ENCODE peak calls at places on chromosomes 2 and 18, in seven cellular contexts. A, R, E, O, G, P and J are unnamed samples.

GRCh38 chr18:23133860-23134779 is 1.2 kb upstream of the CABLES1 start:
- DNase-seq in A (peak), R (no peak), E (no peak), O (peak), G (no peak), P (no peak), J (no peak)

GRCh38 chr2:112021781-112022231 is 33.3 kb upstream of the TMEM87B start:
- DNase-seq in A (no peak), R (no peak), E (no peak), O (no peak), G (no peak), P (peak), J (no peak)

GRCh38 chr2:212330263-212330662 is 208.3 kb downstream of the ERBB4 start:
- DNase-seq in A (no peak), R (peak), E (peak), O (no peak), G (no peak), P (no peak), J (no peak)

GRCh38 chr18:37874721-37875120 is 309.1 kb upstream of the CELF4 start:
- DNase-seq in A (no peak), R (no peak), E (no peak), O (no peak), G (no peak), P (no peak), J (no peak)

GRCh38 chr2:161152302-161152701 is 7.9 kb upstream of the TANK start:
- DNase-seq in A (no peak), R (no peak), E (no peak), O (no peak), G (no peak), P (no peak), J (no peak)

GRCh38 chr18:60965856-60966255 is 367.4 kb upstream of the CDH20 start:
- DNase-seq in A (no peak), R (no peak), E (no peak), O (no peak), G (no peak), P (no peak), J (no peak)

GRCh38 chr2:118860506-118860905 is 13.1 kb upstream of the EN1 start:
- DNase-seq in A (peak), R (no peak), E (no peak), O (no peak), G (no peak), P (no peak), J (no peak)

GRCh38 chr2:85744771-85745601 is 8.8 kb upstream of the ATOH8 start:
- DNase-seq in A (peak), R (no peak), E (peak), O (no peak), G (no peak), P (peak), J (no peak)

GRCh38 chr2:207782238-207783030 is 12.7 kb upstream of the FZD5 start:
- DNase-seq in A (no peak), R (no peak), E (no peak), O (no peak), G (no peak), P (no peak), J (no peak)

GRCh38 chr2:10030311-10030736 is 13.0 kb upstream of the KLF11 start:
- DNase-seq in A (no peak), R (no peak), E (peak), O (no peak), G (no peak), P (no peak), J (no peak)

GRCh38 chr2:239779592-239779983 is 245.6 kb downstream of the NDUFA10 start:
- DNase-seq in A (peak), R (peak), E (no peak), O (no peak), G (no peak), P (no peak), J (no peak)

GRCh38 chr2:62369549-62370164 is 136.3 kb downstream of the TMEM17 start:
- DNase-seq in A (no peak), R (no peak), E (no peak), O (no peak), G (no peak), P (no peak), J (no peak)

GRCh38 chr2:163752252-163752651 is 16.4 kb upstream of the FIGN start:
- DNase-seq in A (no peak), R (no peak), E (no peak), O (no peak), G (no peak), P (no peak), J (no peak)

GRCh38 chr2:191247381-191248057 is 2.3 kb downstream of the MYO1B start:
- DNase-seq in A (no peak), R (no peak), E (no peak), O (no peak), G (peak), P (peak), J (peak)

GRCh38 chr2:71742953-71743601 is 289.7 kb downstream of the DYSF start:
- DNase-seq in A (no peak), R (peak), E (peak), O (no peak), G (peak), P (peak), J (peak)

GRCh38 chr2:96739051-96739632 is 722 bp downstream of the LMAN2L start:
- DNase-seq in A (no peak), R (no peak), E (no peak), O (no peak), G (no peak), P (no peak), J (no peak)

GRCh38 chr2:39146022-39146421 is 25.2 kb upstream of the SOS1 start:
- DNase-seq in A (no peak), R (no peak), E (peak), O (no peak), G (no peak), P (no peak), J (no peak)

GRCh38 chr2:127100261-127101047 is 6.5 kb downstream of the BIN1 start:
- DNase-seq in A (peak), R (no peak), E (peak), O (no peak), G (no peak), P (peak), J (no peak)

GRCh38 chr2:27690052-27690451 is 26.4 kb downstream of the SLC4A1AP start:
- DNase-seq in A (no peak), R (no peak), E (no peak), O (no peak), G (no peak), P (no peak), J (no peak)

GRCh38 chr2:29443627-29444026 is 328.4 kb downstream of the CLIP4 start:
- DNase-seq in A (no peak), R (no peak), E (no peak), O (no peak), G (no peak), P (peak), J (no peak)

GRCh38 chr2:168694173-168694572 is 108.3 kb upstream of the NOSTRIN start:
- DNase-seq in A (no peak), R (no peak), E (no peak), O (no peak), G (no peak), P (no peak), J (no peak)

GRCh38 chr18:23970161-23971153 is 44.1 kb upstream of the TTC39C start:
- DNase-seq in A (no peak), R (no peak), E (no peak), O (no peak), G (no peak), P (no peak), J (no peak)

GRCh38 chr2:120803085-120803484 is 67.4 kb downstream of the GLI2 start:
- DNase-seq in A (no peak), R (no peak), E (no peak), O (no peak), G (no peak), P (no peak), J (no peak)

GRCh38 chr2:5364361-5364760 is 327.8 kb upstream of the SOX11 start:
- DNase-seq in A (no peak), R (no peak), E (no peak), O (no peak), G (no peak), P (no peak), J (no peak)

GRCh38 chr2:100011272-100011711 is 131.1 kb downstream of the AFF3 start:
- DNase-seq in A (no peak), R (no peak), E (no peak), O (no peak), G (peak), P (peak), J (peak)

GRCh38 chr2:24454258-24454657 is 36.8 kb upstream of the NCOA1 start:
- DNase-seq in A (no peak), R (no peak), E (no peak), O (no peak), G (peak), P (peak), J (peak)

GRCh38 chr2:98522854-98523253 is 78.2 kb downstream of the INPP4A start:
- DNase-seq in A (no peak), R (no peak), E (no peak), O (no peak), G (no peak), P (peak), J (no peak)

GRCh38 chr2:158202151-158202778 is 100.6 kb downstream of the UPP2 start:
- DNase-seq in A (no peak), R (no peak), E (no peak), O (no peak), G (no peak), P (no peak), J (no peak)

GRCh38 chr18:1559563-1559962 is 654.9 kb downstream of the ADCYAP1 start:
- DNase-seq in A (no peak), R (no peak), E (no peak), O (no peak), G (no peak), P (no peak), J (no peak)

GRCh38 chr2:191917967-191918651 is 71.2 kb upstream of the CAVIN2 start:
- DNase-seq in A (no peak), R (peak), E (no peak), O (no peak), G (no peak), P (no peak), J (no peak)

GRCh38 chr2:71990826-71991225 is 156.8 kb downstream of the CYP26B1 start:
- DNase-seq in A (no peak), R (no peak), E (no peak), O (no peak), G (no peak), P (no peak), J (no peak)

GRCh38 chr2:120287183-120288015 is 34.7 kb downstream of the RALB start:
- DNase-seq in A (no peak), R (no peak), E (no peak), O (peak), G (peak), P (peak), J (peak)

GRCh38 chr2:148876190-148876588 is 1.2 kb downstream of the KIF5C start:
- DNase-seq in A (no peak), R (no peak), E (no peak), O (peak), G (no peak), P (no peak), J (no peak)

GRCh38 chr2:229407170-229407569 is 136.1 kb upstream of the PID1 start:
- DNase-seq in A (peak), R (peak), E (peak), O (no peak), G (peak), P (peak), J (peak)

GRCh38 chr2:48107326-48107925 is 201.1 kb upstream of the FBXO11 start:
- DNase-seq in A (no peak), R (no peak), E (no peak), O (no peak), G (peak), P (peak), J (peak)

GRCh38 chr18:11237484-11237883 is 88.1 kb upstream of the PIEZO2 start:
- DNase-seq in A (no peak), R (no peak), E (no peak), O (no peak), G (no peak), P (no peak), J (no peak)

GRCh38 chr2:23546913-23547312 is 161.9 kb downstream of the KLHL29 start:
- DNase-seq in A (no peak), R (no peak), E (no peak), O (no peak), G (no peak), P (no peak), J (no peak)

GRCh38 chr2:88810488-88810887 is 119.0 kb downstream of the RPIA start:
- DNase-seq in A (no peak), R (no peak), E (no peak), O (no peak), G (no peak), P (no peak), J (no peak)

GRCh38 chr18:57863706-57864105 is 60.6 kb upstream of the ATP8B1 start:
- DNase-seq in A (no peak), R (no peak), E (no peak), O (no peak), G (no peak), P (peak), J (no peak)

GRCh38 chr18:57856707-57857280 is 53.7 kb upstream of the ATP8B1 start:
- DNase-seq in A (no peak), R (no peak), E (no peak), O (no peak), G (no peak), P (no peak), J (no peak)

GRCh38 chr18:57856128-57856527 is 53.0 kb upstream of the ATP8B1 start:
- DNase-seq in A (no peak), R (no peak), E (no peak), O (no peak), G (no peak), P (no peak), J (no peak)

GRCh38 chr18:57854726-57855125 is 51.6 kb upstream of the ATP8B1 start:
- DNase-seq in A (no peak), R (no peak), E (no peak), O (no peak), G (no peak), P (peak), J (no peak)

DNA sequence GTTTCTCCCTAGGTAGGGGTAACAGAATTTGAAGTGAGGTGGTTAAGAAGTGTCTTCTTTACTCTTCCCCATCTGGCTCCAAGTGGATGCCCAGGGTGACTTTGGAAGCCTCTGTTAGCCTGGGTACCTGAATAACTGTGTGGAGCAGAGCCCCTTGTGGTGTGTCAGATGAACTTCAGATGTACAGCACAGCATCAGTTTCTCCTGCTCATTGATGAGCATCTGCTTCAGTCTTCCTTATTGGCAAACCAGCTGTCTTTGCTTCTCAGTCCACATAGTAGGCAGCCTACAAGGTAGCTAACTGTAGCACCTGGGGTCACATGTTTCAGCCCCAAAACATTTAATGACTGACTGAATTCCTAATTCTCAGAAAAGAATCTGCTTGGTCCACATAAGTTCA is 56.2 kb upstream of the ATP8B1 start:
- DNase-seq in A (no peak), R (no peak), E (no peak), O (no peak), G (no peak), P (no peak), J (no peak)
- TF ChIP-seq CTCF in A (peak), R (no peak), E (peak), O (peak), G (peak), P (peak), J (peak)

GRCh38 chr18:57885931-57886330 is 82.8 kb upstream of the ATP8B1 start:
- DNase-seq in A (no peak), R (no peak), E (no peak), O (no peak), G (no peak), P (no peak), J (no peak)
- TF ChIP-seq CTCF in A (no peak), R (no peak), E (no peak), O (no peak), G (no peak), P (no peak), J (no peak)

GRCh38 chr2:43806719-43807031 is 32.0 kb downstream of the ABCG5 start:
- DNase-seq in A (no peak), R (no peak), E (no peak), O (no peak), G (no peak), P (no peak), J (no peak)

GRCh38 chr2:43800894-43801293 is 27.1 kb downstream of the DYNC2LI1 start:
- DNase-seq in A (no peak), R (no peak), E (no peak), O (no peak), G (no peak), P (no peak), J (no peak)

GRCh38 chr2:43803113-43803512 is 29.3 kb downstream of the DYNC2LI1 start:
- DNase-seq in A (no peak), R (no peak), E (no peak), O (no peak), G (no peak), P (peak), J (no peak)

GRCh38 chr2:43798300-43798699 is 24.5 kb downstream of the DYNC2LI1 start:
- DNase-seq in A (no peak), R (no peak), E (no peak), O (no peak), G (no peak), P (no peak), J (no peak)

GRCh38 chr2:43802135-43802534 is 28.3 kb downstream of the DYNC2LI1 start:
- DNase-seq in A (no peak), R (no peak), E (no peak), O (no peak), G (no peak), P (no peak), J (no peak)
- TF ChIP-seq CTCF in A (no peak), R (no peak), E (no peak), O (no peak), G (no peak), P (no peak), J (no peak)

GRCh38 chr2:218746470-218746795 is 35.5 kb upstream of the CYP27A1 start:
- DNase-seq in A (no peak), R (no peak), E (no peak), O (no peak), G (no peak), P (no peak), J (no peak)
- TF ChIP-seq CTCF in A (no peak), R (no peak), E (no peak), O (no peak), G (no peak), P (no peak), J (no peak)